ENCODE peak calls at places on chromosomes 6 and 20, in six cellular contexts. One of them, this sample, is unnamed.

GRCh38 chr6:127180421-127180820 is 62.0 kb downstream of the RSPO3 start:
- DNase-seq in activated CD4-positive, alpha-beta T cell treated with anti-CD3 and anti-CD28 coated beads, Interleukin-2, amount 50 U/mL, for 24 hours: no peak
- DNase-seq in cardiac muscle cell: no peak
- DNase-seq in hypothalamus: no peak
- DNase-seq in ACHN: no peak
- DNase-seq in activated B cell treated with CpG ODN at 0.5 μM for 24 hours: no peak
- DNase-seq in this sample: no peak

GRCh38 chr6:109450801-109451200 is 4.8 kb downstream of the MICAL1 start:
- DNase-seq in activated CD4-positive, alpha-beta T cell treated with anti-CD3 and anti-CD28 coated beads, Interleukin-2, amount 50 U/mL, for 24 hours: no peak
- DNase-seq in cardiac muscle cell: no peak
- DNase-seq in hypothalamus: no peak
- DNase-seq in ACHN: no peak
- DNase-seq in activated B cell treated with CpG ODN at 0.5 μM for 24 hours: no peak
- DNase-seq in this sample: no peak

GRCh38 chr6:101069191-101069795 is 188.2 kb upstream of the ASCC3 start:
- DNase-seq in activated CD4-positive, alpha-beta T cell treated with anti-CD3 and anti-CD28 coated beads, Interleukin-2, amount 50 U/mL, for 24 hours: no peak
- DNase-seq in cardiac muscle cell: peak; percentile 58
- DNase-seq in hypothalamus: no peak
- DNase-seq in ACHN: no peak
- DNase-seq in activated B cell treated with CpG ODN at 0.5 μM for 24 hours: no peak
- DNase-seq in this sample: no peak

GRCh38 chr20:1364106-1364505 is 28.7 kb downstream of the FKBP1A start:
- DNase-seq in activated CD4-positive, alpha-beta T cell treated with anti-CD3 and anti-CD28 coated beads, Interleukin-2, amount 50 U/mL, for 24 hours: no peak
- DNase-seq in cardiac muscle cell: no peak
- DNase-seq in hypothalamus: no peak
- DNase-seq in ACHN: no peak
- DNase-seq in activated B cell treated with CpG ODN at 0.5 μM for 24 hours: no peak
- DNase-seq in this sample: no peak

GRCh38 chr20:45765980-45766379 is 25.7 kb downstream of the WFDC3 start:
- DNase-seq in activated CD4-positive, alpha-beta T cell treated with anti-CD3 and anti-CD28 coated beads, Interleukin-2, amount 50 U/mL, for 24 hours: no peak
- DNase-seq in cardiac muscle cell: no peak
- DNase-seq in hypothalamus: no peak
- DNase-seq in ACHN: no peak
- DNase-seq in activated B cell treated with CpG ODN at 0.5 μM for 24 hours: no peak
- DNase-seq in this sample: no peak

GRCh38 chr6:39755231-39755630 is 30.0 kb upstream of the KIF6 start:
- DNase-seq in activated CD4-positive, alpha-beta T cell treated with anti-CD3 and anti-CD28 coated beads, Interleukin-2, amount 50 U/mL, for 24 hours: no peak
- DNase-seq in cardiac muscle cell: peak; percentile 80
- DNase-seq in hypothalamus: no peak
- DNase-seq in ACHN: no peak
- DNase-seq in activated B cell treated with CpG ODN at 0.5 μM for 24 hours: no peak
- DNase-seq in this sample: no peak

GRCh38 chr6:129112591-129112990 is 229.7 kb downstream of the LAMA2 start:
- DNase-seq in activated CD4-positive, alpha-beta T cell treated with anti-CD3 and anti-CD28 coated beads, Interleukin-2, amount 50 U/mL, for 24 hours: no peak
- DNase-seq in cardiac muscle cell: peak; percentile 62
- DNase-seq in hypothalamus: no peak
- DNase-seq in ACHN: no peak
- DNase-seq in activated B cell treated with CpG ODN at 0.5 μM for 24 hours: no peak
- DNase-seq in this sample: no peak

GRCh38 chr20:10603971-10604864 is 69.6 kb downstream of the JAG1 start:
- DNase-seq in activated CD4-positive, alpha-beta T cell treated with anti-CD3 and anti-CD28 coated beads, Interleukin-2, amount 50 U/mL, for 24 hours: no peak
- DNase-seq in cardiac muscle cell: peak; percentile 90
- DNase-seq in hypothalamus: no peak
- DNase-seq in ACHN: peak; percentile 71
- DNase-seq in activated B cell treated with CpG ODN at 0.5 μM for 24 hours: no peak
- DNase-seq in this sample: peak; percentile 77

GRCh38 chr20:45974896-45975565 is 3.0 kb upstream of the ZNF335 start:
- DNase-seq in activated CD4-positive, alpha-beta T cell treated with anti-CD3 and anti-CD28 coated beads, Interleukin-2, amount 50 U/mL, for 24 hours: no peak
- DNase-seq in cardiac muscle cell: no peak
- DNase-seq in hypothalamus: no peak
- DNase-seq in ACHN: no peak
- DNase-seq in activated B cell treated with CpG ODN at 0.5 μM for 24 hours: no peak
- DNase-seq in this sample: no peak

GRCh38 chr6:146851837-146852236 is 253.1 kb downstream of the ADGB start:
- DNase-seq in activated CD4-positive, alpha-beta T cell treated with anti-CD3 and anti-CD28 coated beads, Interleukin-2, amount 50 U/mL, for 24 hours: no peak
- DNase-seq in cardiac muscle cell: peak; percentile 78
- DNase-seq in hypothalamus: no peak
- DNase-seq in ACHN: no peak
- DNase-seq in activated B cell treated with CpG ODN at 0.5 μM for 24 hours: no peak
- DNase-seq in this sample: peak; percentile 72

GRCh38 chr6:16286151-16286522 is 47.8 kb downstream of the GMPR start:
- DNase-seq in activated CD4-positive, alpha-beta T cell treated with anti-CD3 and anti-CD28 coated beads, Interleukin-2, amount 50 U/mL, for 24 hours: no peak
- DNase-seq in cardiac muscle cell: peak; percentile 69
- DNase-seq in hypothalamus: no peak
- DNase-seq in ACHN: peak; percentile 7
- DNase-seq in activated B cell treated with CpG ODN at 0.5 μM for 24 hours: no peak
- DNase-seq in this sample: peak; percentile 32

GRCh38 chr6:14807130-14807529 is 438.7 kb upstream of the JARID2 start:
- DNase-seq in activated CD4-positive, alpha-beta T cell treated with anti-CD3 and anti-CD28 coated beads, Interleukin-2, amount 50 U/mL, for 24 hours: no peak
- DNase-seq in cardiac muscle cell: peak; percentile 71
- DNase-seq in hypothalamus: no peak
- DNase-seq in ACHN: no peak
- DNase-seq in activated B cell treated with CpG ODN at 0.5 μM for 24 hours: no peak
- DNase-seq in this sample: no peak

GRCh38 chr20:59191036-59191755 is 27.6 kb downstream of the ZNF831 start:
- DNase-seq in activated CD4-positive, alpha-beta T cell treated with anti-CD3 and anti-CD28 coated beads, Interleukin-2, amount 50 U/mL, for 24 hours: no peak
- DNase-seq in cardiac muscle cell: no peak
- DNase-seq in hypothalamus: no peak
- DNase-seq in ACHN: no peak
- DNase-seq in activated B cell treated with CpG ODN at 0.5 μM for 24 hours: no peak
- DNase-seq in this sample: no peak

GRCh38 chr6:129660346-129660676 is 49.7 kb downstream of the ARHGAP18 start:
- DNase-seq in activated CD4-positive, alpha-beta T cell treated with anti-CD3 and anti-CD28 coated beads, Interleukin-2, amount 50 U/mL, for 24 hours: no peak
- DNase-seq in cardiac muscle cell: no peak
- DNase-seq in hypothalamus: no peak
- DNase-seq in ACHN: no peak
- DNase-seq in activated B cell treated with CpG ODN at 0.5 μM for 24 hours: no peak
- DNase-seq in this sample: no peak

GRCh38 chr20:57849868-57850215 is 140.0 kb upstream of the PMEPA1 start:
- DNase-seq in activated CD4-positive, alpha-beta T cell treated with anti-CD3 and anti-CD28 coated beads, Interleukin-2, amount 50 U/mL, for 24 hours: no peak
- DNase-seq in cardiac muscle cell: no peak
- DNase-seq in hypothalamus: no peak
- DNase-seq in ACHN: no peak
- DNase-seq in activated B cell treated with CpG ODN at 0.5 μM for 24 hours: no peak
- DNase-seq in this sample: no peak

GRCh38 chr6:57432919-57433684 is 115.7 kb downstream of the PRIM2 start:
- DNase-seq in activated CD4-positive, alpha-beta T cell treated with anti-CD3 and anti-CD28 coated beads, Interleukin-2, amount 50 U/mL, for 24 hours: no peak
- DNase-seq in cardiac muscle cell: peak; percentile 36
- DNase-seq in hypothalamus: no peak
- DNase-seq in ACHN: no peak
- DNase-seq in activated B cell treated with CpG ODN at 0.5 μM for 24 hours: no peak
- DNase-seq in this sample: no peak